ENCODE peak calls at places on chromosomes 7 and 10, in five cellular contexts. T, G, B, S and P are unnamed samples.

GRCh38 chr7:38685851-38686250 is 54.7 kb upstream of the AMPH start:
- DNase-seq in G (no peak), S (no peak), B (no peak), T (no peak), P (no peak)

GRCh38 chr7:45601816-45602540 is 27.8 kb downstream of the ADCY1 start:
- DNase-seq in S (no peak), B (no peak), G (no peak), T (no peak), P (no peak)

GRCh38 chr10:8617792-8618191 is 563.3 kb downstream of the GATA3 start:
- DNase-seq in T (no peak), B (no peak), S (no peak), G (no peak), P (no peak)

GRCh38 chr10:3623746-3624145 is 161.3 kb downstream of the KLF6 start:
- DNase-seq in G (no peak), S (no peak), T (peak), B (no peak), P (peak)

GRCh38 chr7:36711256-36711655 is 13.0 kb downstream of the AOAH start:
- DNase-seq in B (no peak), G (no peak), S (no peak), T (no peak), P (no peak)

GRCh38 chr10:101903827-101904520 is 60.4 kb upstream of the KCNIP2 start:
- DNase-seq in T (peak), B (no peak), S (no peak), G (no peak), P (peak)

GRCh38 chr7:6501586-6502564 is 49.4 kb downstream of the GRID2IP start:
- DNase-seq in B (no peak), S (no peak), G (no peak), T (no peak), P (no peak)

GRCh38 chr10:78974409-78975317 is 94.1 kb upstream of the ZMIZ1 start:
- DNase-seq in B (peak), S (peak), T (peak), G (peak), P (no peak)

GRCh38 chr10:28580825-28581224 is 47.9 kb downstream of the WAC start:
- DNase-seq in T (no peak), B (no peak), S (no peak), G (no peak), P (no peak)

GRCh38 chr10:69434926-69435325 is 16.3 kb upstream of the TSPAN15 start:
- DNase-seq in T (no peak), B (no peak), G (no peak), S (no peak), P (no peak)

GRCh38 chr7:98568891-98569290 is 48.2 kb upstream of the NPTX2 start:
- DNase-seq in G (no peak), S (no peak), B (peak), T (no peak), P (no peak)

GRCh38 chr10:78672898-78673297 is 395.9 kb upstream of the ZMIZ1 start:
- DNase-seq in B (no peak), S (no peak), T (peak), G (no peak), P (no peak)

GRCh38 chr10:96532523-96532922 is 18.8 kb upstream of the TLL2 start:
- DNase-seq in B (no peak), T (peak), S (no peak), G (no peak), P (no peak)

GRCh38 chr10:64334084-64334483 is 812.9 kb downstream of the REEP3 start:
- DNase-seq in G (no peak), T (no peak), B (no peak), S (no peak), P (no peak)

GRCh38 chr10:14658331-14659122 is 116.2 kb downstream of the FAM107B start:
- DNase-seq in B (no peak), S (no peak), G (peak), T (peak), P (peak)

GRCh38 chr10:16429539-16429938 is 7.3 kb upstream of the PTER start:
- DNase-seq in G (no peak), B (no peak), S (no peak), T (no peak), P (no peak)

GRCh38 chr7:55441668-55442305 is 76.7 kb downstream of the LANCL2 start:
- DNase-seq in S (no peak), B (peak), G (no peak), T (peak), P (no peak)

GRCh38 chr7:36652431-36652830 is 71.9 kb downstream of the AOAH start:
- DNase-seq in S (no peak), T (peak), B (no peak), G (no peak), P (no peak)

GRCh38 chr10:97547889-97548485 is 24.6 kb upstream of the ANKRD2 start:
- DNase-seq in T (peak), S (no peak), G (no peak), B (no peak), P (no peak)

GRCh38 chr7:149773446-149774236 is at the start of gene ZNF467:
- DNase-seq in S (peak), B (peak), T (no peak), G (no peak), P (no peak)

GRCh38 chr7:150986556-150986955 is 4.3 kb upstream of the NOS3 start:
- DNase-seq in G (no peak), B (peak), S (no peak), T (no peak), P (no peak)
- TF ChIP-seq RCOR1 in G (no peak), B (no peak), S (no peak), T (no peak), P (no peak)

GRCh38 chr7:19747740-19748339 is 25.6 kb downstream of the TMEM196 start:
- DNase-seq in B (peak), S (peak), G (peak), T (peak), P (no peak)
- TF ChIP-seq RCOR1 in B (no peak), S (no peak), G (no peak), T (no peak), P (no peak)

GRCh38 chr10:73641272-73642060 is at the start of gene MYOZ1:
- DNase-seq in B (no peak), G (no peak), S (peak), T (no peak), P (no peak)

GRCh38 chr10:73644767-73645166 is 3.5 kb upstream of the MYOZ1 start:
- DNase-seq in B (no peak), S (no peak), G (no peak), T (no peak), P (no peak)

GRCh38 chr10:73643362-73643761 is 2.1 kb upstream of the MYOZ1 start:
- DNase-seq in S (no peak), T (no peak), G (no peak), B (no peak), P (no peak)

GRCh38 chr10:73646598-73647041 is 5.3 kb upstream of the MYOZ1 start:
- DNase-seq in S (no peak), T (no peak), G (no peak), B (no peak), P (no peak)

DNA sequence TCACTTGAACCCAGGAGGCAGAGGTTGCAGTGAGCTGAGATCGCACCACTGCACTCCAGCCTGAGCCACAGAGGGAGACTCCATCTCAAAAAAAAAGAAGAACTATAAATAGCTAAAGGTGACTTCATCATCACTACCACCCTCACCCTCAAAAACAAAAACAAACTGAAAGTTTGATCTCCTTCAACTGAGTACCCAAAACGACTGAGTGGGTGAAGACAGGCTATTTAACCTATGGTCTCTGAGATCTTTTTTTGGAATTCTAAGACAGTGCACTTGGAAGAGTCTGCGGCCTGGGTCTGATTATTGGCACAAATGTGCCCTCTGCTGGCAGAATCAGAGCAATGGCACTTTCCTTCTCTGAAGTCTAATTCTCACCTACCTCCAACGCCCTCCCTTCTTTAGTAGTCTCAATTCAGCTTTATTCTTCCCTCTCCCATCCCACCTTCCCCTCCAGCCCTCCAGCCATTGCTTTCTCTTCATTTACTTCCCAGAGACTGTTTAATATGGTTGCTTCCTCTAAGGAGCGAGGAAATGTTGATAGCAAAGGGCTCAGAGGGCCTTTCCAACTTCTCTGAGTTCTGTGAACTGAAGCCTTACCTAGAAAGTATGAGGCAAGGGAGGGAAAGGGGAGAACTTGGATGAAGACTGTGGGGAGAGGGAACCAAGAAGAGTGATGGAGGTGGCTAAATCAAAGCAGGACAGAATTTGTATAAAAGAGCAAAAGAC is 2.9 kb upstream of the MYOZ1 start:
- DNase-seq in B (peak), G (peak), T (peak), S (peak), P (peak)
- TF ChIP-seq RCOR1 in B (no peak), G (no peak), T (no peak), S (no peak), P (no peak)

DNA sequence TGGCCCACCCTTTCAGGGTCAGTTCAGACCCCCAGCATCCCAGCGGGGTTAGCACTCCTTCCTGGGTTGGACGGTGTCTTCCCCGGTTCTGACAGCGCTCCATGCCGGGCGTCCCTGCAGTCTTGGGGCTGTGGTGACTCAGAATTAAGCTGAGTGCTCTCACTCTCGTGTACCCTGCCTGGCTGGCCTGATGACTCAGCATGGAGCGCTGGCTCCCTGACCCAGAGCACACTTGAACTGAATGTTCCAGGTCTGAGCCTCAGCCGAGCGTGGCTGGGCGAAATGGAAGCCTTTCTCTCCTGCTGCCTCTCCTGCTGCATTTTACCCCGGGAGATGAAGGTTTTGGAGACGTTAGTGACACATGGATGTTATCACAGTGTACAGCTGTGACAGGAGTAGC is 7.1 kb downstream of the BAG3 start:
- DNase-seq in G (peak), S (peak), B (no peak), T (peak), P (no peak)
- TF ChIP-seq RCOR1 in G (no peak), S (no peak), B (no peak), T (no peak), P (no peak)

DNA sequence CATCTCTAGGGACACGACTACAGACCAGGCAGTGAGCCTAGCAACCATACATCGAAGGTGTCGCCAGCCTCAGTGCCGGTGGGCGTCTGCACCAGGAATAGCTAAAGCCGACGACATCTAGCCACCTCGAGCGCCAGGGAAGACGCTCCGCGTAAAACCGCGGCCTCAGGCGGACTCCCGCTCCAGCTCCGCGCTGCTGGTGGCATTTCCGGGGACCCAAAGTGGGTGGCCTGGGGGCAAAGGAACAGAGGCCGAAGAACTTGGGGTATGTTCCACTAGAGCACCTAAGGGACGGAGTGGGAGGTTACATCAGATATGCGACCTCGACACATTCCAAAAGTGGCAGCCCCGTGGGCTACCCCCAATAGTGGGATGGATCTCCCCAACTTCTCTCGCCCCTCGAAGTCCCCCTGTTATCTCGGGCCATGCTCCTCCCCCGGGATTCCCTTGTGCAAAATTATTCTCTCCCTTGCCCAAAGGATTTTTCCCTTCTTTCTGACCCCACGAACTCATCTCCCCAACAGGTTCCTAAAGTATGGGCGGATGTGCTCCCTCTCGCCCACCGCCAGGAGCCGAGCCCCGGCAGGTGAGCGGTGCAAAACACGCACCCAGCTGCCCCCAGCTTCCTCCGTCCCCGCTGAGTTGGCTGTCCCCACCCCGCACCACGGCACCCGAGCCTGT is 1.2 kb downstream of the KCNMA1 start:
- DNase-seq in S (no peak), B (no peak), T (no peak), G (no peak), P (no peak)
- TF ChIP-seq RCOR1 in S (no peak), B (no peak), T (no peak), G (no peak), P (no peak)